ENCODE peak calls at places on chromosome 6, in nine cellular contexts. S is left cardiac atrium, C is mucosa of gallbladder, B is progenitor cell of endocrine pancreas, F is choroid plexus epithelial cell, T is RWPE1, L is AG04449, G is NCI-H526, X is amygdala. Z is an unnamed sample.

GRCh38 chr6:170210026-170210390 is 80.9 kb downstream of the DLL1 start:
- DNase-seq in B (no peak), S (no peak), C (peak; percentile 5), L (no peak), T (no peak), G (no peak), F (no peak), X (no peak), Z (no peak)

GRCh38 chr6:138086573-138087196 is 20.5 kb downstream of the PERP start:
- DNase-seq in X (no peak), S (no peak), C (peak; percentile 82), T (peak; percentile 86), L (no peak), B (peak; percentile 21), G (no peak), F (peak; percentile 92), Z (no peak)

GRCh38 chr6:46381579-46381978 is 109.7 kb downstream of the RCAN2 start:
- DNase-seq in B (no peak), G (no peak), S (no peak), F (no peak), C (no peak), X (no peak), T (no peak), L (no peak), Z (no peak)

GRCh38 chr6:25462235-25462897 is 183.2 kb downstream of the CARMIL1 start:
- DNase-seq in T (no peak), L (no peak), C (no peak), X (no peak), G (no peak), S (no peak), F (no peak), B (no peak), Z (no peak)

GRCh38 chr6:118288355-118289124 is 259.6 kb upstream of the PLN start:
- DNase-seq in C (no peak), T (no peak), L (no peak), B (no peak), X (no peak), F (peak; percentile 27), S (no peak), G (no peak), Z (no peak)

GRCh38 chr6:2630362-2630761 is 120.4 kb downstream of the MYLK4 start:
- DNase-seq in C (peak; percentile 44), G (no peak), T (peak; percentile 91), S (peak; percentile 43), B (no peak), F (peak; percentile 98), L (peak; percentile 78), X (no peak), Z (no peak)

GRCh38 chr6:16129623-16130243 is 847 bp downstream of the MYLIP start:
- DNase-seq in C (peak; percentile 35), X (no peak), G (no peak), L (no peak), T (peak; percentile 22), F (peak; percentile 25), B (no peak), S (peak; percentile 37), Z (no peak)

GRCh38 chr6:147448212-147448611 is 60.3 kb upstream of the SAMD5 start:
- DNase-seq in L (no peak), S (no peak), F (no peak), T (no peak), X (no peak), B (no peak), G (peak; percentile 90), C (no peak), Z (no peak)

GRCh38 chr6:6736753-6737654 is 148.5 kb downstream of the LY86 start:
- DNase-seq in F (peak; percentile 34), X (no peak), B (no peak), L (no peak), S (peak; percentile 88), G (no peak), C (no peak), T (no peak), Z (no peak)

GRCh38 chr6:151307501-151307900 is 67.7 kb downstream of the AKAP12 start:
- DNase-seq in C (no peak), T (no peak), G (no peak), F (no peak), X (no peak), L (no peak), B (no peak), S (no peak), Z (no peak)

GRCh38 chr6:106630366-106630765 is 988 bp downstream of the QRSL1 start:
- DNase-seq in T (no peak), C (no peak), L (no peak), G (no peak), S (no peak), X (no peak), F (no peak), B (no peak), Z (no peak)

GRCh38 chr6:114272582-114272981 is 70.2 kb downstream of the HS3ST5 start:
- DNase-seq in C (no peak), T (no peak), S (no peak), X (no peak), L (no peak), G (no peak), B (no peak), F (no peak), Z (no peak)

GRCh38 chr6:123053602-123054225 is 57.7 kb downstream of the CLVS2 start:
- DNase-seq in F (no peak), B (no peak), G (no peak), C (no peak), S (no peak), T (no peak), L (no peak), X (no peak), Z (no peak)

GRCh38 chr6:140462495-140463311 is 1088.3 kb upstream of the CITED2 start:
- DNase-seq in G (peak; percentile 58), B (no peak), T (peak; percentile 83), L (no peak), C (peak; percentile 29), F (peak; percentile 93), S (no peak), X (no peak), Z (no peak)

GRCh38 chr6:79440590-79440989 is 96.6 kb downstream of the LCA5 start:
- DNase-seq in T (no peak), F (no peak), B (no peak), L (no peak), X (no peak), S (no peak), G (peak; percentile 24), C (no peak), Z (no peak)

GRCh38 chr6:168139121-168139520 is 60.1 kb upstream of the FRMD1 start:
- DNase-seq in X (no peak), T (no peak), F (no peak), G (no peak), S (no peak), C (no peak), L (no peak), B (peak; percentile 5), Z (no peak)

Z was measured in memory B cell.